ENCODE peak calls at places on chromosome 12, in ten cellular contexts. One of them, this sample, is unnamed.

GRCh38 chr12:2084553-2085296 is 31.9 kb downstream of the CACNA1C start:
- DNase-seq in HepG2: no peak
- DNase-seq in left ventricle myocardium inferior: peak; percentile 45
- DNase-seq in dorsolateral prefrontal cortex: no peak
- DNase-seq in fibroblast of lung: peak; percentile 80
- DNase-seq in ovary: no peak
- DNase-seq in CD8-positive, alpha-beta T cell: no peak
- DNase-seq in GM23338: no peak
- DNase-seq in brain microvascular endothelial cell: peak; percentile 65
- DNase-seq in A549: no peak
- DNase-seq in this sample: peak; percentile 88

GRCh38 chr12:51621155-51621922 is 30.3 kb downstream of the SCN8A start:
- DNase-seq in CD8-positive, alpha-beta T cell: no peak
- DNase-seq in A549: no peak
- DNase-seq in dorsolateral prefrontal cortex: no peak
- DNase-seq in ovary: no peak
- DNase-seq in GM23338: no peak
- DNase-seq in fibroblast of lung: peak; percentile 67
- DNase-seq in HepG2: no peak
- DNase-seq in left ventricle myocardium inferior: no peak
- DNase-seq in brain microvascular endothelial cell: no peak
- DNase-seq in this sample: no peak

GRCh38 chr12:8078400-8078799 is 3.7 kb upstream of the NECAP1 start:
- DNase-seq in ovary: no peak
- DNase-seq in left ventricle myocardium inferior: no peak
- DNase-seq in fibroblast of lung: peak; percentile 73
- DNase-seq in HepG2: no peak
- DNase-seq in A549: no peak
- DNase-seq in dorsolateral prefrontal cortex: no peak
- DNase-seq in GM23338: peak; percentile 60
- DNase-seq in brain microvascular endothelial cell: peak; percentile 63
- DNase-seq in CD8-positive, alpha-beta T cell: peak; percentile 27
- DNase-seq in this sample: no peak

GRCh38 chr12:65895759-65896656 is 71.7 kb downstream of the HMGA2 start:
- DNase-seq in brain microvascular endothelial cell: no peak
- DNase-seq in A549: no peak
- DNase-seq in ovary: no peak
- DNase-seq in dorsolateral prefrontal cortex: no peak
- DNase-seq in GM23338: peak; percentile 88
- DNase-seq in CD8-positive, alpha-beta T cell: no peak
- DNase-seq in left ventricle myocardium inferior: no peak
- DNase-seq in fibroblast of lung: peak; percentile 69
- DNase-seq in HepG2: peak; percentile 97
- DNase-seq in this sample: no peak

GRCh38 chr12:69502342-69503081 is 32.3 kb downstream of the FRS2 start:
- DNase-seq in fibroblast of lung: peak; percentile 92
- DNase-seq in brain microvascular endothelial cell: no peak
- DNase-seq in dorsolateral prefrontal cortex: no peak
- DNase-seq in GM23338: no peak
- DNase-seq in A549: no peak
- DNase-seq in HepG2: no peak
- DNase-seq in left ventricle myocardium inferior: no peak
- DNase-seq in ovary: no peak
- DNase-seq in CD8-positive, alpha-beta T cell: no peak
- DNase-seq in this sample: no peak

GRCh38 chr12:100718212-100718611 is 76.4 kb upstream of the ANO4 start:
- DNase-seq in GM23338: no peak
- DNase-seq in ovary: no peak
- DNase-seq in HepG2: no peak
- DNase-seq in A549: no peak
- DNase-seq in left ventricle myocardium inferior: no peak
- DNase-seq in brain microvascular endothelial cell: no peak
- DNase-seq in CD8-positive, alpha-beta T cell: no peak
- DNase-seq in fibroblast of lung: peak; percentile 18
- DNase-seq in dorsolateral prefrontal cortex: no peak
- DNase-seq in this sample: no peak

GRCh38 chr12:38523920-38524319 is 207.3 kb downstream of the ALG10B start:
- DNase-seq in dorsolateral prefrontal cortex: no peak
- DNase-seq in brain microvascular endothelial cell: no peak
- DNase-seq in A549: no peak
- DNase-seq in HepG2: no peak
- DNase-seq in left ventricle myocardium inferior: no peak
- DNase-seq in GM23338: no peak
- DNase-seq in fibroblast of lung: no peak
- DNase-seq in CD8-positive, alpha-beta T cell: no peak
- DNase-seq in ovary: no peak
- DNase-seq in this sample: no peak

GRCh38 chr12:126760109-126760508 is 1506.9 kb upstream of the TMEM132C start:
- DNase-seq in fibroblast of lung: no peak
- DNase-seq in ovary: no peak
- DNase-seq in left ventricle myocardium inferior: no peak
- DNase-seq in HepG2: no peak
- DNase-seq in brain microvascular endothelial cell: no peak
- DNase-seq in dorsolateral prefrontal cortex: no peak
- DNase-seq in CD8-positive, alpha-beta T cell: no peak
- DNase-seq in GM23338: no peak
- DNase-seq in A549: no peak
- DNase-seq in this sample: no peak

GRCh38 chr12:468671-469389 is 9.1 kb downstream of the B4GALNT3 start:
- DNase-seq in brain microvascular endothelial cell: no peak
- DNase-seq in CD8-positive, alpha-beta T cell: no peak
- DNase-seq in HepG2: no peak
- DNase-seq in A549: no peak
- DNase-seq in ovary: no peak
- DNase-seq in left ventricle myocardium inferior: no peak
- DNase-seq in fibroblast of lung: peak; percentile 87
- DNase-seq in dorsolateral prefrontal cortex: no peak
- DNase-seq in GM23338: no peak
- DNase-seq in this sample: no peak

GRCh38 chr12:12108441-12109058 is 37.8 kb downstream of the BCL2L14 start:
- DNase-seq in left ventricle myocardium inferior: no peak
- DNase-seq in ovary: no peak
- DNase-seq in A549: no peak
- DNase-seq in brain microvascular endothelial cell: no peak
- DNase-seq in fibroblast of lung: no peak
- DNase-seq in GM23338: no peak
- DNase-seq in HepG2: no peak
- DNase-seq in dorsolateral prefrontal cortex: no peak
- DNase-seq in CD8-positive, alpha-beta T cell: no peak
- DNase-seq in this sample: no peak

GRCh38 chr12:48750215-48750614 is 33.7 kb upstream of the CCNT1 start:
- DNase-seq in ovary: no peak
- DNase-seq in brain microvascular endothelial cell: no peak
- DNase-seq in GM23338: no peak
- DNase-seq in left ventricle myocardium inferior: no peak
- DNase-seq in HepG2: no peak
- DNase-seq in A549: no peak
- DNase-seq in dorsolateral prefrontal cortex: no peak
- DNase-seq in CD8-positive, alpha-beta T cell: no peak
- DNase-seq in fibroblast of lung: peak; percentile 7
- DNase-seq in this sample: no peak

GRCh38 chr12:25854991-25855390 is 103.5 kb upstream of the RASSF8 start:
- DNase-seq in dorsolateral prefrontal cortex: no peak
- DNase-seq in GM23338: no peak
- DNase-seq in ovary: no peak
- DNase-seq in fibroblast of lung: no peak
- DNase-seq in left ventricle myocardium inferior: no peak
- DNase-seq in CD8-positive, alpha-beta T cell: no peak
- DNase-seq in A549: no peak
- DNase-seq in brain microvascular endothelial cell: no peak
- DNase-seq in HepG2: no peak
- DNase-seq in this sample: no peak

GRCh38 chr12:22683131-22683530 is 58.2 kb downstream of the ETNK1 start:
- DNase-seq in brain microvascular endothelial cell: no peak
- DNase-seq in ovary: no peak
- DNase-seq in GM23338: no peak
- DNase-seq in CD8-positive, alpha-beta T cell: no peak
- DNase-seq in left ventricle myocardium inferior: no peak
- DNase-seq in dorsolateral prefrontal cortex: no peak
- DNase-seq in A549: no peak
- DNase-seq in HepG2: peak; percentile 19
- DNase-seq in fibroblast of lung: no peak
- DNase-seq in this sample: no peak

GRCh38 chr12:62767506-62767905 is 167.4 kb downstream of the PPM1H start:
- DNase-seq in brain microvascular endothelial cell: peak; percentile 28
- DNase-seq in fibroblast of lung: peak; percentile 85
- DNase-seq in ovary: no peak
- DNase-seq in left ventricle myocardium inferior: no peak
- DNase-seq in GM23338: no peak
- DNase-seq in dorsolateral prefrontal cortex: no peak
- DNase-seq in HepG2: no peak
- DNase-seq in CD8-positive, alpha-beta T cell: no peak
- DNase-seq in A549: no peak
- DNase-seq in this sample: no peak

GRCh38 chr12:105109465-105110212 is 2.1 kb downstream of the WASHC4 start:
- DNase-seq in HepG2: no peak
- DNase-seq in brain microvascular endothelial cell: peak; percentile 40
- DNase-seq in CD8-positive, alpha-beta T cell: no peak
- DNase-seq in GM23338: peak; percentile 27
- DNase-seq in fibroblast of lung: peak; percentile 61
- DNase-seq in left ventricle myocardium inferior: no peak
- DNase-seq in A549: no peak
- DNase-seq in ovary: no peak
- DNase-seq in dorsolateral prefrontal cortex: no peak
- DNase-seq in this sample: no peak

GRCh38 chr12:66200110-66200509 is 11.1 kb downstream of the IRAK3 start:
- DNase-seq in ovary: no peak
- DNase-seq in fibroblast of lung: no peak
- DNase-seq in dorsolateral prefrontal cortex: no peak
- DNase-seq in HepG2: no peak
- DNase-seq in left ventricle myocardium inferior: no peak
- DNase-seq in A549: no peak
- DNase-seq in brain microvascular endothelial cell: no peak
- DNase-seq in GM23338: no peak
- DNase-seq in CD8-positive, alpha-beta T cell: no peak
- DNase-seq in this sample: no peak

GRCh38 chr12:32548691-32549412 is 130.2 kb upstream of the DNM1L start:
- DNase-seq in brain microvascular endothelial cell: peak; percentile 67
- DNase-seq in dorsolateral prefrontal cortex: no peak
- DNase-seq in fibroblast of lung: peak; percentile 93
- DNase-seq in GM23338: no peak
- DNase-seq in CD8-positive, alpha-beta T cell: no peak
- DNase-seq in A549: no peak
- DNase-seq in left ventricle myocardium inferior: no peak
- DNase-seq in HepG2: no peak
- DNase-seq in ovary: peak; percentile 59
- DNase-seq in this sample: peak; percentile 80

GRCh38 chr12:124379938-124380754 is 85.3 kb downstream of the RFLNA start:
- DNase-seq in dorsolateral prefrontal cortex: peak; percentile 48
- DNase-seq in GM23338: no peak
- DNase-seq in A549: peak; percentile 73
- DNase-seq in ovary: peak; percentile 87
- DNase-seq in brain microvascular endothelial cell: peak; percentile 85
- DNase-seq in left ventricle myocardium inferior: peak; percentile 66
- DNase-seq in fibroblast of lung: peak; percentile 94
- DNase-seq in HepG2: no peak
- DNase-seq in CD8-positive, alpha-beta T cell: no peak
- DNase-seq in this sample: peak; percentile 98
- TF ChIP-seq CTCF in dorsolateral prefrontal cortex: peak; percentile 50
- TF ChIP-seq CTCF in GM23338: no peak
- TF ChIP-seq CTCF in A549: peak; percentile 11
- TF ChIP-seq CTCF in ovary: peak; percentile 90
- TF ChIP-seq CTCF in brain microvascular endothelial cell: peak; percentile 84
- TF ChIP-seq CTCF in left ventricle myocardium inferior: peak; percentile 65
- TF ChIP-seq CTCF in fibroblast of lung: peak; percentile 56
- TF ChIP-seq CTCF in HepG2: no peak
- TF ChIP-seq CTCF in CD8-positive, alpha-beta T cell: no peak
- TF ChIP-seq CTCF in this sample: peak; percentile 63

DNA sequence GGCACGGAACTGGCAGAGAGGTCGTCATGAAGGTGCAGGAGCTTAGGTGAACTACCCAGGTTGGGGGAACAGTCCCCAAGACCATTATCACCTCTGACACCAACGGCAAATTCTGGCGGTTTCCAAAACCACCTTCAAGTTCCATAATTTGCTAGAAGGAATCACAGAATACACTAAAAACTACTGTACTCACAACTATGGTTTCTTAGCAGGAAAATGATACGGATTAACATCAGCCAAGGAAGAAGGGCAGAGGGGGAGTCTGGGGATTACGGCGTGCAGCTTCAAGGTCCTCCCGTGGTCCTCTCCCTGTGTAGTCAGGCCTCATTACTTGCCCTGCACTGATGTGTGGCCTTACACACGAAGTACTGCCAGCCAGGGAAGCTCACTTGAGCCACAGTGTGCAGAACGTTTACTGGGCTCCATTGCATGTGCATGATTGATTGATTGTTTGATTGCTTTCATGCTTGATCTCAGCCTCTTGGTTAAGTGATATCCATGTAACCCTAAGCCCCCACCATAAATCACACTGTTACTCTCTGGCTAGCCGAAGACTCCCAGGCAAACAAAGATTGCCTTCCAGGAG is 813 bp upstream of the STX2 start:
- DNase-seq in left ventricle myocardium inferior: no peak
- DNase-seq in ovary: no peak
- DNase-seq in brain microvascular endothelial cell: no peak
- DNase-seq in HepG2: no peak
- DNase-seq in CD8-positive, alpha-beta T cell: no peak
- DNase-seq in fibroblast of lung: no peak
- DNase-seq in dorsolateral prefrontal cortex: no peak
- DNase-seq in GM23338: no peak
- DNase-seq in A549: no peak
- DNase-seq in this sample: no peak
- H3K4me3 ChIP-seq in left ventricle myocardium inferior: peak overlapping the region; percentile 90
- H3K4me3 ChIP-seq in ovary: peak overlapping the region; percentile 84
- H3K4me3 ChIP-seq in brain microvascular endothelial cell: peak overlapping the region; percentile 54
- H3K4me3 ChIP-seq in HepG2: peak overlapping the region; percentile 42
- H3K4me3 ChIP-seq in CD8-positive, alpha-beta T cell: peak overlapping the region; percentile 88
- H3K4me3 ChIP-seq in fibroblast of lung: peak overlapping the region; percentile 72
- H3K4me3 ChIP-seq in dorsolateral prefrontal cortex: peak overlapping the region; percentile 73
- H3K4me3 ChIP-seq in GM23338: peak overlapping the region; percentile 52
- H3K4me3 ChIP-seq in A549: no peak overlapping the region
- H3K4me3 ChIP-seq in this sample: peak overlapping the region; percentile 99

DNA sequence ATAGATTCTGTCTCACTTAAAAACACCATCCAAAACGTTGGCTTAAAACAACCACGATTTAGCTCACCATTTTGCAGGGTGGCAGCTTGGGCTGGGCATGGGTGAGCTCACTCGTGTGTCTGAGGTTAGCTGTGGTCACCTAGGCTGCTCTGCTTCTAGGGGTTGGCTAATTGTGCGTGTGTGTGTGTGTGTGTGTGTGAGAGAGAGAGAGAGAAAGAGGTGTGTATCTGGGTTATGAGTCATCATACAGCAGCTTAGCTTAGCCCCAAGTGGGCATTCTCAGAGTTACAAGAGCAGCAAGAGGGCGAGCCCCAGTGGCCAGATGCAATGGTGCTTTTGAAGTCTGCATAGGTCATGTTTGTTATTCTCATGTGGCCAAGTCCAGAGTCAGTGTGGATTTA is 6.0 kb downstream of the FBXW8 start:
- DNase-seq in GM23338: peak; percentile 26
- DNase-seq in brain microvascular endothelial cell: peak; percentile 68
- DNase-seq in fibroblast of lung: peak; percentile 91
- DNase-seq in left ventricle myocardium inferior: no peak
- DNase-seq in ovary: no peak
- DNase-seq in A549: peak; percentile 78
- DNase-seq in HepG2: peak; percentile 95
- DNase-seq in CD8-positive, alpha-beta T cell: peak; percentile 36
- DNase-seq in dorsolateral prefrontal cortex: no peak
- DNase-seq in this sample: no peak
- TF ChIP-seq CTCF in GM23338: no peak
- TF ChIP-seq CTCF in brain microvascular endothelial cell: peak; percentile 73
- TF ChIP-seq CTCF in fibroblast of lung: no peak
- TF ChIP-seq CTCF in left ventricle myocardium inferior: peak; percentile 21
- TF ChIP-seq CTCF in ovary: no peak
- TF ChIP-seq CTCF in A549: peak; percentile 38
- TF ChIP-seq CTCF in HepG2: peak; percentile 82
- TF ChIP-seq CTCF in CD8-positive, alpha-beta T cell: no peak
- TF ChIP-seq CTCF in dorsolateral prefrontal cortex: no peak
- TF ChIP-seq CTCF in this sample: no peak

GRCh38 chr12:52873513-52873831 is 24.7 kb upstream of the KRT78 start:
- DNase-seq in ovary: no peak
- DNase-seq in GM23338: no peak
- DNase-seq in CD8-positive, alpha-beta T cell: no peak
- DNase-seq in fibroblast of lung: no peak
- DNase-seq in A549: no peak
- DNase-seq in HepG2: no peak
- DNase-seq in dorsolateral prefrontal cortex: no peak
- DNase-seq in left ventricle myocardium inferior: no peak
- DNase-seq in brain microvascular endothelial cell: no peak
- DNase-seq in this sample: no peak
- H3K4me3 ChIP-seq in ovary: no peak overlapping the region
- H3K4me3 ChIP-seq in GM23338: peak overlapping the region; percentile 59
- H3K4me3 ChIP-seq in CD8-positive, alpha-beta T cell: no peak overlapping the region
- H3K4me3 ChIP-seq in fibroblast of lung: peak overlapping the region; percentile 41
- H3K4me3 ChIP-seq in A549: peak overlapping the region; percentile 36
- H3K4me3 ChIP-seq in HepG2: peak overlapping the region; percentile 52
- H3K4me3 ChIP-seq in dorsolateral prefrontal cortex: peak overlapping the region; percentile 60
- H3K4me3 ChIP-seq in left ventricle myocardium inferior: peak overlapping the region; percentile 69
- H3K4me3 ChIP-seq in brain microvascular endothelial cell: peak overlapping the region; percentile 47
- H3K4me3 ChIP-seq in this sample: peak overlapping the region; percentile 74

This sample was measured in coronary artery.